ENCODE peak calls at places on chromosomes 13 and 19, in seven cellular contexts. One of them, this sample, is unnamed.

GRCh38 chr13:58625703-58626389 is 994.3 kb downstream of the PCDH17 start:
- DNase-seq in choroid plexus epithelial cell: no peak
- DNase-seq in kidney tubule cell: no peak
- DNase-seq in RWPE2: no peak
- DNase-seq in NCI-H146: no peak
- DNase-seq in left ventricle myocardium superior: no peak
- DNase-seq in sciatic nerve: no peak
- DNase-seq in this sample: no peak

GRCh38 chr13:36297259-36297599 is 385 bp downstream of the CCDC169 start:
- DNase-seq in kidney tubule cell: peak; percentile 53
- DNase-seq in left ventricle myocardium superior: no peak
- DNase-seq in NCI-H146: no peak
- DNase-seq in RWPE2: no peak
- DNase-seq in choroid plexus epithelial cell: peak; percentile 33
- DNase-seq in sciatic nerve: no peak
- DNase-seq in this sample: peak; percentile 32

GRCh38 chr19:3507371-3508120 is 1.4 kb downstream of the FZR1 start:
- DNase-seq in sciatic nerve: no peak
- DNase-seq in RWPE2: no peak
- DNase-seq in choroid plexus epithelial cell: no peak
- DNase-seq in kidney tubule cell: peak; percentile 30
- DNase-seq in NCI-H146: no peak
- DNase-seq in left ventricle myocardium superior: peak; percentile 43
- DNase-seq in this sample: peak; percentile 50

GRCh38 chr13:98390086-98390697 is 186.7 kb downstream of the STK24 start:
- DNase-seq in kidney tubule cell: no peak
- DNase-seq in left ventricle myocardium superior: no peak
- DNase-seq in sciatic nerve: no peak
- DNase-seq in RWPE2: no peak
- DNase-seq in choroid plexus epithelial cell: peak; percentile 12
- DNase-seq in NCI-H146: no peak
- DNase-seq in this sample: no peak

GRCh38 chr19:29952127-29952526 is 10.1 kb downstream of the URI1 start:
- DNase-seq in NCI-H146: no peak
- DNase-seq in choroid plexus epithelial cell: peak; percentile 14
- DNase-seq in RWPE2: no peak
- DNase-seq in left ventricle myocardium superior: no peak
- DNase-seq in kidney tubule cell: no peak
- DNase-seq in sciatic nerve: no peak
- DNase-seq in this sample: no peak

GRCh38 chr13:44837250-44837649 is 152.0 kb downstream of the NUFIP1 start:
- DNase-seq in NCI-H146: no peak
- DNase-seq in RWPE2: no peak
- DNase-seq in choroid plexus epithelial cell: peak; percentile 60
- DNase-seq in left ventricle myocardium superior: no peak
- DNase-seq in sciatic nerve: no peak
- DNase-seq in kidney tubule cell: no peak
- DNase-seq in this sample: no peak

GRCh38 chr19:38457202-38457601 is 23.7 kb downstream of the RYR1 start:
- DNase-seq in NCI-H146: no peak
- DNase-seq in left ventricle myocardium superior: no peak
- DNase-seq in kidney tubule cell: no peak
- DNase-seq in choroid plexus epithelial cell: no peak
- DNase-seq in RWPE2: no peak
- DNase-seq in sciatic nerve: no peak
- DNase-seq in this sample: no peak

GRCh38 chr19:12867120-12868099 is 13.8 kb downstream of the DNASE2 start:
- DNase-seq in NCI-H146: no peak
- DNase-seq in left ventricle myocardium superior: peak; percentile 72
- DNase-seq in sciatic nerve: peak; percentile 79
- DNase-seq in choroid plexus epithelial cell: peak; percentile 58
- DNase-seq in kidney tubule cell: peak; percentile 61
- DNase-seq in RWPE2: no peak
- DNase-seq in this sample: no peak

GRCh38 chr13:106063591-106064308 is 471.7 kb downstream of the EFNB2 start:
- DNase-seq in RWPE2: no peak
- DNase-seq in NCI-H146: no peak
- DNase-seq in choroid plexus epithelial cell: peak; percentile 65
- DNase-seq in kidney tubule cell: peak; percentile 71
- DNase-seq in sciatic nerve: no peak
- DNase-seq in left ventricle myocardium superior: no peak
- DNase-seq in this sample: no peak

GRCh38 chr19:4012092-4012974 is 4.8 kb downstream of the PIAS4 start:
- DNase-seq in NCI-H146: peak; percentile 51
- DNase-seq in RWPE2: no peak
- DNase-seq in choroid plexus epithelial cell: no peak
- DNase-seq in left ventricle myocardium superior: no peak
- DNase-seq in kidney tubule cell: no peak
- DNase-seq in sciatic nerve: no peak
- DNase-seq in this sample: no peak

GRCh38 chr13:42539670-42540069 is 34.3 kb upstream of the TNFSF11 start:
- DNase-seq in kidney tubule cell: peak; percentile 66
- DNase-seq in choroid plexus epithelial cell: no peak
- DNase-seq in NCI-H146: no peak
- DNase-seq in RWPE2: no peak
- DNase-seq in left ventricle myocardium superior: no peak
- DNase-seq in sciatic nerve: no peak
- DNase-seq in this sample: no peak

GRCh38 chr13:48532146-48532472 is 771 bp downstream of the RCBTB2 start:
- DNase-seq in left ventricle myocardium superior: no peak
- DNase-seq in choroid plexus epithelial cell: peak; percentile 69
- DNase-seq in sciatic nerve: no peak
- DNase-seq in NCI-H146: no peak
- DNase-seq in RWPE2: no peak
- DNase-seq in kidney tubule cell: no peak
- DNase-seq in this sample: no peak

GRCh38 chr19:8607386-8607785 is 3.1 kb downstream of the ADAMTS10 start:
- DNase-seq in NCI-H146: no peak
- DNase-seq in kidney tubule cell: no peak
- DNase-seq in left ventricle myocardium superior: peak; percentile 59
- DNase-seq in RWPE2: no peak
- DNase-seq in choroid plexus epithelial cell: peak; percentile 50
- DNase-seq in sciatic nerve: no peak
- DNase-seq in this sample: no peak

GRCh38 chr13:71171740-71172139 is 695.3 kb downstream of the DACH1 start:
- DNase-seq in choroid plexus epithelial cell: no peak
- DNase-seq in NCI-H146: no peak
- DNase-seq in left ventricle myocardium superior: no peak
- DNase-seq in RWPE2: no peak
- DNase-seq in kidney tubule cell: no peak
- DNase-seq in sciatic nerve: no peak
- DNase-seq in this sample: no peak

GRCh38 chr13:47875206-47875605 is 125.9 kb downstream of the SUCLA2 start:
- DNase-seq in sciatic nerve: no peak
- DNase-seq in choroid plexus epithelial cell: no peak
- DNase-seq in NCI-H146: no peak
- DNase-seq in kidney tubule cell: no peak
- DNase-seq in left ventricle myocardium superior: no peak
- DNase-seq in RWPE2: no peak
- DNase-seq in this sample: no peak

GRCh38 chr19:39141929-39142328 is 16.3 kb downstream of the PAK4 start:
- DNase-seq in NCI-H146: no peak
- DNase-seq in RWPE2: no peak
- DNase-seq in sciatic nerve: no peak
- DNase-seq in choroid plexus epithelial cell: no peak
- DNase-seq in kidney tubule cell: no peak
- DNase-seq in left ventricle myocardium superior: no peak
- DNase-seq in this sample: no peak

GRCh38 chr13:59494560-59494970 is 669.2 kb downstream of the DIAPH3 start:
- DNase-seq in sciatic nerve: no peak
- DNase-seq in choroid plexus epithelial cell: peak; percentile 94
- DNase-seq in kidney tubule cell: peak; percentile 37
- DNase-seq in RWPE2: no peak
- DNase-seq in left ventricle myocardium superior: peak; percentile 39
- DNase-seq in NCI-H146: no peak
- DNase-seq in this sample: no peak

GRCh38 chr13:86082116-86082515 is 282.9 kb upstream of the SLITRK6 start:
- DNase-seq in left ventricle myocardium superior: no peak
- DNase-seq in kidney tubule cell: no peak
- DNase-seq in sciatic nerve: no peak
- DNase-seq in NCI-H146: no peak
- DNase-seq in choroid plexus epithelial cell: peak; percentile 41
- DNase-seq in RWPE2: no peak
- DNase-seq in this sample: no peak

GRCh38 chr13:73056054-73056962 is 2.5 kb upstream of the KLF5 start:
- DNase-seq in left ventricle myocardium superior: no peak
- DNase-seq in sciatic nerve: no peak
- DNase-seq in RWPE2: no peak
- DNase-seq in choroid plexus epithelial cell: peak; percentile 84
- DNase-seq in NCI-H146: no peak
- DNase-seq in kidney tubule cell: peak; percentile 94
- DNase-seq in this sample: peak; percentile 57

GRCh38 chr19:19368087-19368486 is 37.4 kb upstream of the GATAD2A start:
- DNase-seq in choroid plexus epithelial cell: no peak
- DNase-seq in kidney tubule cell: no peak
- DNase-seq in NCI-H146: no peak
- DNase-seq in sciatic nerve: no peak
- DNase-seq in left ventricle myocardium superior: no peak
- DNase-seq in RWPE2: no peak
- DNase-seq in this sample: no peak

GRCh38 chr13:48942131-48942530 is 33.6 kb upstream of the FNDC3A start:
- DNase-seq in kidney tubule cell: peak; percentile 9
- DNase-seq in left ventricle myocardium superior: no peak
- DNase-seq in sciatic nerve: no peak
- DNase-seq in NCI-H146: no peak
- DNase-seq in choroid plexus epithelial cell: peak; percentile 58
- DNase-seq in RWPE2: no peak
- DNase-seq in this sample: no peak

GRCh38 chr19:2207991-2208860 is 27.9 kb downstream of the PLEKHJ1 start:
- DNase-seq in kidney tubule cell: no peak
- DNase-seq in NCI-H146: no peak
- DNase-seq in left ventricle myocardium superior: peak; percentile 84
- DNase-seq in sciatic nerve: peak; percentile 75
- DNase-seq in RWPE2: no peak
- DNase-seq in choroid plexus epithelial cell: peak; percentile 53
- DNase-seq in this sample: peak; percentile 34

GRCh38 chr13:49435992-49436391 is 7.9 kb downstream of the CAB39L start:
- DNase-seq in NCI-H146: no peak
- DNase-seq in left ventricle myocardium superior: no peak
- DNase-seq in RWPE2: no peak
- DNase-seq in choroid plexus epithelial cell: peak; percentile 51
- DNase-seq in sciatic nerve: no peak
- DNase-seq in kidney tubule cell: no peak
- DNase-seq in this sample: no peak

GRCh38 chr19:32349724-32350475 is 4.5 kb downstream of the ZNF507 start:
- DNase-seq in choroid plexus epithelial cell: no peak
- DNase-seq in kidney tubule cell: peak; percentile 43
- DNase-seq in left ventricle myocardium superior: no peak
- DNase-seq in sciatic nerve: no peak
- DNase-seq in RWPE2: no peak
- DNase-seq in NCI-H146: no peak
- DNase-seq in this sample: no peak

GRCh38 chr19:13100031-13100588 is 2.5 kb downstream of the LYL1 start:
- DNase-seq in NCI-H146: no peak
- DNase-seq in RWPE2: no peak
- DNase-seq in left ventricle myocardium superior: no peak
- DNase-seq in sciatic nerve: peak; percentile 59
- DNase-seq in kidney tubule cell: peak; percentile 47
- DNase-seq in choroid plexus epithelial cell: no peak
- DNase-seq in this sample: no peak

GRCh38 chr13:97222934-97223710 is 989 bp downstream of the MBNL2 start:
- DNase-seq in left ventricle myocardium superior: no peak
- DNase-seq in choroid plexus epithelial cell: no peak
- DNase-seq in kidney tubule cell: peak; percentile 84
- DNase-seq in RWPE2: no peak
- DNase-seq in sciatic nerve: no peak
- DNase-seq in NCI-H146: peak; percentile 21
- DNase-seq in this sample: peak; percentile 62

GRCh38 chr19:6090634-6091033 is 19.7 kb downstream of the RFX2 start:
- DNase-seq in left ventricle myocardium superior: no peak
- DNase-seq in NCI-H146: no peak
- DNase-seq in kidney tubule cell: no peak
- DNase-seq in choroid plexus epithelial cell: no peak
- DNase-seq in sciatic nerve: no peak
- DNase-seq in RWPE2: no peak
- DNase-seq in this sample: no peak

GRCh38 chr13:101298517-101298916 is 117.8 kb downstream of the NALCN start:
- DNase-seq in left ventricle myocardium superior: no peak
- DNase-seq in NCI-H146: no peak
- DNase-seq in kidney tubule cell: no peak
- DNase-seq in RWPE2: no peak
- DNase-seq in choroid plexus epithelial cell: no peak
- DNase-seq in sciatic nerve: no peak
- DNase-seq in this sample: no peak

GRCh38 chr13:112931028-112931934 is 37.7 kb upstream of the MCF2L start:
- DNase-seq in NCI-H146: peak; percentile 93
- DNase-seq in choroid plexus epithelial cell: peak; percentile 88
- DNase-seq in left ventricle myocardium superior: no peak
- DNase-seq in RWPE2: no peak
- DNase-seq in kidney tubule cell: peak; percentile 81
- DNase-seq in sciatic nerve: no peak
- DNase-seq in this sample: peak; percentile 97

GRCh38 chr13:94707400-94708021 is 4.8 kb downstream of the SOX21 start:
- DNase-seq in sciatic nerve: no peak
- DNase-seq in left ventricle myocardium superior: no peak
- DNase-seq in kidney tubule cell: no peak
- DNase-seq in choroid plexus epithelial cell: no peak
- DNase-seq in NCI-H146: peak; percentile 42
- DNase-seq in RWPE2: no peak
- DNase-seq in this sample: peak; percentile 68

GRCh38 chr19:30320916-30321315 is 51.3 kb upstream of the ZNF536 start:
- DNase-seq in kidney tubule cell: no peak
- DNase-seq in NCI-H146: no peak
- DNase-seq in RWPE2: no peak
- DNase-seq in choroid plexus epithelial cell: no peak
- DNase-seq in sciatic nerve: no peak
- DNase-seq in left ventricle myocardium superior: no peak
- DNase-seq in this sample: no peak

GRCh38 chr13:36543671-36544070 is 111.4 kb downstream of the CCNA1 start:
- DNase-seq in NCI-H146: peak; percentile 93
- DNase-seq in RWPE2: no peak
- DNase-seq in sciatic nerve: no peak
- DNase-seq in choroid plexus epithelial cell: no peak
- DNase-seq in kidney tubule cell: no peak
- DNase-seq in left ventricle myocardium superior: no peak
- DNase-seq in this sample: peak; percentile 94

GRCh38 chr19:7610491-7611240 is 15.0 kb downstream of the CAMSAP3 start:
- DNase-seq in left ventricle myocardium superior: no peak
- DNase-seq in choroid plexus epithelial cell: no peak
- DNase-seq in NCI-H146: no peak
- DNase-seq in kidney tubule cell: no peak
- DNase-seq in RWPE2: no peak
- DNase-seq in sciatic nerve: no peak
- DNase-seq in this sample: no peak

GRCh38 chr13:91313103-91313502 is 34.4 kb upstream of the MIR17HG start:
- DNase-seq in choroid plexus epithelial cell: peak; percentile 36
- DNase-seq in sciatic nerve: no peak
- DNase-seq in left ventricle myocardium superior: no peak
- DNase-seq in RWPE2: no peak
- DNase-seq in NCI-H146: peak; percentile 62
- DNase-seq in kidney tubule cell: peak; percentile 1
- DNase-seq in this sample: no peak

GRCh38 chr19:39943586-39943985 is 9.2 kb upstream of the FCGBP start:
- DNase-seq in NCI-H146: no peak
- DNase-seq in RWPE2: no peak
- DNase-seq in kidney tubule cell: no peak
- DNase-seq in sciatic nerve: no peak
- DNase-seq in left ventricle myocardium superior: no peak
- DNase-seq in choroid plexus epithelial cell: no peak
- DNase-seq in this sample: no peak

GRCh38 chr13:114313061-114313860 is 1.0 kb upstream of the CHAMP1 start:
- DNase-seq in sciatic nerve: no peak
- DNase-seq in kidney tubule cell: peak; percentile 42
- DNase-seq in NCI-H146: no peak
- DNase-seq in choroid plexus epithelial cell: no peak
- DNase-seq in RWPE2: no peak
- DNase-seq in left ventricle myocardium superior: no peak
- DNase-seq in this sample: no peak